ENCODE peak calls at places on chromosome 16, in seven cellular contexts. G, J, X, H, V, F and T are unnamed samples.

GRCh38 chr16:2165861-2166260 is 10.3 kb downstream of the TRAF7 start:
- DNase-seq in G (no peak), J (no peak), X (no peak), H (no peak), V (no peak), F (no peak), T (no peak)

GRCh38 chr16:28121527-28121926 is 58.0 kb upstream of the GSG1L start:
- DNase-seq in G (no peak), J (no peak), X (no peak), H (no peak), V (no peak), F (no peak), T (no peak)

GRCh38 chr16:88558457-88559442 is 11.5 kb upstream of the ZC3H18 start:
- DNase-seq in G (no peak), J (peak; percentile 43), X (peak; percentile 65), H (peak; percentile 64), V (peak; percentile 49), F (peak; percentile 82), T (peak; percentile 57)

GRCh38 chr16:77570574-77570973 is 135.7 kb upstream of the ADAMTS18 start:
- DNase-seq in G (no peak), J (no peak), X (no peak), H (no peak), V (no peak), F (no peak), T (no peak)

GRCh38 chr16:89431158-89431584 is 59.2 kb downstream of the ANKRD11 start:
- DNase-seq in G (no peak), J (peak; percentile 96), X (no peak), H (no peak), V (no peak), F (no peak), T (no peak)

GRCh38 chr16:1958715-1959268 is 546 bp upstream of the NDUFB10 start:
- DNase-seq in G (no peak), J (no peak), X (no peak), H (no peak), V (no peak), F (no peak), T (no peak)

GRCh38 chr16:22353188-22353919 is 21.1 kb downstream of the CDR2 start:
- DNase-seq in G (peak; percentile 21), J (peak; percentile 89), X (no peak), H (no peak), V (no peak), F (peak; percentile 66), T (peak; percentile 55)

GRCh38 chr16:61814716-61815347 is 221.4 kb downstream of the CDH8 start:
- DNase-seq in G (no peak), J (no peak), X (no peak), H (no peak), V (no peak), F (no peak), T (no peak)

GRCh38 chr16:57901480-57902069 is 69.4 kb downstream of the CNGB1 start:
- DNase-seq in G (no peak), J (no peak), X (no peak), H (no peak), V (no peak), F (no peak), T (no peak)

GRCh38 chr16:1999866-2000514 is 9.6 kb downstream of the ZNF598 start:
- DNase-seq in G (no peak), J (no peak), X (no peak), H (no peak), V (no peak), F (no peak), T (no peak)

GRCh38 chr16:81524382-81524781 is 79.8 kb downstream of the CMIP start:
- DNase-seq in G (no peak), J (no peak), X (no peak), H (no peak), V (no peak), F (no peak), T (no peak)

GRCh38 chr16:79656537-79657115 is 56.1 kb upstream of the MAF start:
- DNase-seq in G (no peak), J (no peak), X (no peak), H (peak; percentile 40), V (no peak), F (no peak), T (no peak)

GRCh38 chr16:49354101-49354500 is 19.5 kb upstream of the C16orf78 start:
- DNase-seq in G (no peak), J (no peak), X (no peak), H (no peak), V (no peak), F (no peak), T (no peak)

GRCh38 chr16:3458852-3459361 is 15.4 kb downstream of the NAA60 start:
- DNase-seq in G (no peak), J (peak; percentile 15), X (no peak), H (no peak), V (no peak), F (peak; percentile 94), T (peak; percentile 17)

GRCh38 chr16:65004570-65004969 is 117.3 kb downstream of the CDH11 start:
- DNase-seq in G (no peak), J (no peak), X (no peak), H (no peak), V (no peak), F (no peak), T (no peak)
- H4K20me1 ChIP-seq in G (no peaks in the 10 kb centered on the region), J (peaks cover 9% of the 10 kb centered on the region), X (no peaks in the 10 kb centered on the region), H (no peaks in the 10 kb centered on the region), V (peaks cover 7% of the 10 kb centered on the region), F (no peaks in the 10 kb centered on the region), T (no peaks in the 10 kb centered on the region)

DNA sequence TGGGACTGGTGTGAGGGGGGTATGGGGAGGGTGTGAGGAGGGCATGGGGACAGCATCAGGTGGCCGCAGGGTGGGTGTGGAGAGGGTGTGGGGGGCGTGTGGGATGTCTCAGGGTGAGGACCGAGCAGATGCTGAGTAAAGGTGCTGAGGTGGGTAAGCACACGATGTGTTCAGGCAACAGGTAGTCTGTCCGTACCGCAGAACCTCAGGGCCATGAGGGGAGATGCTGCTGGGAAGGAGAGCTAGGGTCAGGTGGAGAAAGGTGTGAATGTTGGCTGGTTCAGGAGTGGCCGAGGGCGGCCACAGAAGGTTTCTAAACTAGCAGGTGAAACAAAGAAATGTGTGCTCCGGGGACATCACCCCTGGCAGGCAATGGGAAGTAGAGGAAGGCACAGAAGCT is 80.0 kb upstream of the CDH5 start:
- DNase-seq in G (no peak), J (no peak), X (no peak), H (no peak), V (no peak), F (no peak), T (no peak)
- TF ChIP-seq CTCF in G (no peak), J (no peak), X (no peak), H (no peak), V (no peak), F (no peak), T (no peak)

DNA sequence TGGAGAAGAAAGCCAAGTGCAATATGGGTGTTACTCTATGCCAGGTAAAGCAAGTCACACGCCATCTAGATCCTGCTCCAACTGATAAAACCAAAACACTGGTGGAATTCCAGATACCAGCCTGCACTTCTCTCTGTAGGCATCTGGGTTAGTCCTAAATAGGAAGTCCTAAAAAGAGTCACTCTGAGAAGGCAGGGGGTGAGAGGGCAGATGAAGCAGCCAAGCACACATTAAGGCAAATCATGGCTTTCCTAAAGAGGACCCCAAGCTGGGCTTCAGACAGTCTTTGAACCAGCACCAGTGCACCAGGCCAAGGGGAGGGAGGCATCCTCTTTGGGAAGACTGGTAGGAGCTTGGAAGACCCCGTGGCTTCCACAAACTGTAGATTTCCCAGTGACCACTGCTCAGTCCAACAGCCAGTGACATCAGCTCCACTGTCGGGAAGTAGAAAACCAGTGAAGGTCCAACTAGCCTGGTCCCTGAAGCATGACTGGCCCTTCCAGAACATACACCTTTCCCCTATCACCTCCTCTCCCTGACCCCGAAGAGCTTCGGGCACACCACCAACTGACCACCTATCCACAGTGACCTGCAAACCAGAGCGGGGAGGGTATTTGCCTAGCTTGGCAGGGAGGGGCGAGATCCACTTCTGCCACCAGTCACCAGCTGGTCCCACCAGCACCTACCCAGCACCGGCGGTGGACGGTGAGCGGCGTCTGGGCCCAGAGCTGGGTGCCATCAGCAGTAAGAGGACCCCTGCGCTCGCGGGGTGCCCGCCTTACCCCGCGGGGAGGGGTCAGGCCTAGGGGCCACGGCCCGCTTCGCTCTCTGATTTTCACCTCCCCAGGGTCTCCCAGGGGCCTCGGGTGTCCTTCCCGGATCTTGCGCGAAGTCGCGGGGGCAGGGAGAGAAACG is 1.0 kb downstream of the LITAF start:
- DNase-seq in G (no peak), J (peak; percentile 33), X (no peak), H (no peak), V (no peak), F (peak; percentile 53), T (no peak)
- H4K20me1 ChIP-seq in G (no peaks in the 10 kb centered on the region), J (peaks cover 48% of the 10 kb centered on the region), X (no peaks in the 10 kb centered on the region), H (peaks cover 6% of the 10 kb centered on the region), V (peaks cover 29% of the 10 kb centered on the region), F (peaks cover 22% of the 10 kb centered on the region), T (no peaks in the 10 kb centered on the region)

DNA sequence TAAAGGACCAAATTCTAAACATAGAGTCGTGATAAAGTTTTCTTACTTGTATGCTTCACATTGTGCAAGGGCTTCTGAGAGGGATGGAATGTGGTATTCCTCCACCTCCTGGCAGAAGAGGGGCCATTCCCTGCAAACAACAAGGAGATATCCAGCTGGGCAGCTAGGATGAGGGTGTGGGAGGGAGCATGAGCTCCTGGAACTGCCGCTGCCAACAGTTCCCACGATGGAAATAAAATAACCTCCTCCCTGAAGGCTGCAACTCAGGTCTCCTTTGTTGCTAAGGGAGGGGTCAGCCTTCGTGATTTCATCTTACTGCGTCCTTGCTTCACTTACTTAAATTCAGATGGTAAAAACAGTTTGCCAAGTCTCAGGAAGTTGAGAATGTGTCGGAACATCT is 15.6 kb downstream of the PLEKHG4 start:
- DNase-seq in G (no peak), J (peak; percentile 69), X (no peak), H (no peak), V (no peak), F (no peak), T (no peak)
- TF ChIP-seq CTCF in G (no peak), J (peak; percentile 38), X (peak; percentile 10), H (no peak), V (no peak), F (no peak), T (no peak)